ENCODE peak calls at places on chromosome 21, in four cellular contexts. W is HepG2, X is GM12878, G is H1. V is an unnamed sample.

GRCh38 chr21:33325222-33326067 is 675 bp downstream of the IFNAR1 start:
- DNase-seq in W (peak), G (no peak), X (no peak), V (peak)

GRCh38 chr21:17869115-17869514 is 50.0 kb upstream of the C21orf91 start:
- DNase-seq in W (no peak), X (no peak), G (no peak), V (no peak)

GRCh38 chr21:29376556-29376955 is 77.8 kb downstream of the BACH1 start:
- DNase-seq in W (peak), G (peak), X (no peak), V (peak)

GRCh38 chr21:25670726-25671125 is 31.7 kb downstream of the JAM2 start:
- DNase-seq in X (no peak), G (no peak), W (no peak), V (no peak)

GRCh38 chr21:17585875-17586450 is 26.7 kb downstream of the BTG3 start:
- DNase-seq in G (no peak), X (no peak), W (peak), V (peak)

GRCh38 chr21:25934771-25935224 is 200.0 kb downstream of the GABPA start:
- DNase-seq in W (peak), G (no peak), X (no peak), V (no peak)

GRCh38 chr21:36994501-36995189 is 11.9 kb upstream of the RIPPLY3 start:
- DNase-seq in X (no peak), W (no peak), G (no peak), V (no peak)

GRCh38 chr21:33901421-33902288 is 13.9 kb downstream of the ATP5PO start:
- DNase-seq in G (peak), W (peak), X (no peak), V (peak)

GRCh38 chr21:37474342-37474741 is 107.8 kb downstream of the DYRK1A start:
- DNase-seq in X (no peak), W (no peak), G (no peak), V (no peak)

GRCh38 chr21:45163413-45164123 is 89.2 kb downstream of the ADARB1 start:
- DNase-seq in W (no peak), G (no peak), X (no peak), V (no peak)

GRCh38 chr21:45162115-45162514 is 87.7 kb downstream of the ADARB1 start:
- DNase-seq in W (no peak), X (no peak), G (no peak), V (no peak)

GRCh38 chr21:45162809-45163208 is 88.4 kb downstream of the ADARB1 start:
- DNase-seq in X (no peak), G (no peak), W (no peak), V (no peak)

GRCh38 chr21:45158491-45159423 is 84.4 kb downstream of the ADARB1 start:
- DNase-seq in X (no peak), G (no peak), W (no peak), V (no peak)

DNA sequence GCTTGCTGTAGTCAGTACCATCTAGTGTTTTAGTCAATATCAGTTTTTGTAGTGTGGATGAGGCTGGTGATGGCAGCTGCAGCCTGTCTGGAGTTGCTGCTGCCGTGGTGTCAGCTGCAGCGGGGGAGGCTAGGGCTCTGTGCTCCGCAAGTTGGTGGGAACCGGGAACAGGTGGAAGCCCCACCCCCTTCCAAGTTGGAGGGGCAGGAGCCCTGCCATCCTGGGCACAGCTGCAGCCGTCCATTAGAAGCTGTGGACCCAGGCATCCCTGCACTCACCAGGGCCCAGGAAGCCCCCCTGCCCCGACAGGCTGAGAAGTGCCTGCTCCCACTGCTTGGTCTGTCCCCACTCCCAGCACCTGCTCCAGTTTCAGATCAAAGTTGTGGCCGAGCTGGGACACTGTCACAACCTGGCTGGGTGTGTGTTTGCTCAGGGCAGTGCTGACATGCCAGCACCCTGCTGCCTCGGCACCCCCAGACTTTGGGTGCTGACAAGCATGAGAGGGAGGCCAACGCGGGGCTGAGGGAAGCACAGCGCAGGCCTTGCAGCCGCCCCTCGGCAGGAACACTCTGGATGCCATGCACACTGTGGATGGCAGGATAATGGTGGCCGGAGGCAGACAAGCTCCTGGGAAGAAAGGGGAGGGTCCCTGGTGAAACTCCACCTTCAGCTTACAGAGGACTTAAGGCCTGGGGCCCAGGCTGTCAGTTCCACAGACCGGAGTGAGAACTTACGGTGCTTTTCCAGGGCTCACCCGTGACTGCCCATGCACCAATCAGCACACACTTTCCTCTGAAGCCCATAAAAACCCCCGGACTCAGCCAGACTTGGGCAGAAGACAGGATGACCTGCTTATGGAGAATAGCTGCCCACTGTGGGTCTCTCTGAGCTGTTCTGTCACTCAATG is 86.9 kb downstream of the ADARB1 start:
- DNase-seq in X (no peak), G (no peak), W (no peak), V (no peak)
- TF ChIP-seq ZNF274 in X (no peak), G (no peak), W (no peak), V (no peak)

GRCh38 chr21:42164064-42164789 is 54.7 kb upstream of the ABCG1 start:
- DNase-seq in G (peak), X (no peak), W (peak), V (peak)
- TF ChIP-seq YY1 in G (no peak), X (peak), W (no peak), V (no peak)

DNA sequence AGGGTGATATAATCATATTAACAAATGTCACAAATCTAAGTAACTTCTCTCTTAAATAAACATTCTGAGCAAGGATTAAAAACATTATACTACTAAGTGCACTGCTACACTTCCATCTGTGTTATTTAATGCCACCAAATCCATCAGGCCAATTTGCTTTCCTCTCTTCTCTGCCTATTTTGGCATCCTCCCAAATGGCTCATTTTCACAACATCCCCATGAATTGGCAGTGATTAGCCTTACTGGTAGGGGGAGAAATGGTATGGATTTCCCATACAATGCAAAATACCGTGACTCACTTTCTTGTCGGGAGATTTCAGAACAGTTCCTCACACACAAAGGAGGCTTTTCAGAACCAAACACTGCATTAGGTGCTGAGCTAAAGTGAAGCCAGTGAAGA is 195.7 kb downstream of the MIS18A start:
- DNase-seq in W (no peak), G (no peak), X (no peak), V (no peak)
- TF ChIP-seq SUZ12 in W (no peak), G (no peak), X (no peak), V (no peak)

GRCh38 chr21:45482899-45483821 is 59.1 kb downstream of the SLC19A1 start:
- DNase-seq in W (no peak), G (no peak), X (no peak), V (no peak)

GRCh38 chr21:45484318-45484717 is 57.9 kb downstream of the SLC19A1 start:
- DNase-seq in W (no peak), X (no peak), G (no peak), V (no peak)

GRCh38 chr21:45481566-45481965 is 60.7 kb downstream of the SLC19A1 start:
- DNase-seq in X (no peak), W (no peak), G (no peak), V (no peak)

GRCh38 chr21:45480701-45481500 is 61.3 kb downstream of the SLC19A1 start:
- DNase-seq in W (no peak), G (no peak), X (no peak), V (no peak)

GRCh38 chr21:45481977-45482898 is 60.0 kb downstream of the SLC19A1 start:
- DNase-seq in G (no peak), X (no peak), W (no peak), V (no peak)
- TF ChIP-seq ZNF274 in G (no peak), X (no peak), W (no peak), V (no peak)

GRCh38 chr21:15967661-15968060 is 237.9 kb downstream of the USP25 start:
- DNase-seq in G (peak), X (no peak), W (no peak), V (peak)

GRCh38 chr21:15968911-15969310 is 239.1 kb downstream of the USP25 start:
- DNase-seq in G (no peak), X (no peak), W (no peak), V (no peak)

GRCh38 chr21:15966651-15967050 is 236.9 kb downstream of the USP25 start:
- DNase-seq in W (no peak), X (no peak), G (no peak), V (no peak)

GRCh38 chr21:15966216-15966615 is 236.4 kb downstream of the USP25 start:
- DNase-seq in W (no peak), G (no peak), X (no peak), V (no peak)

GRCh38 chr21:15964181-15964855 is 234.5 kb downstream of the USP25 start:
- DNase-seq in W (no peak), G (no peak), X (no peak), V (no peak)
- TF ChIP-seq YY1 in W (no peak), G (no peak), X (no peak), V (no peak)

GRCh38 chr21:28226563-28226962 is 766.1 kb downstream of the LTN1 start:
- DNase-seq in W (no peak), G (no peak), X (no peak), V (no peak)
- TF ChIP-seq SUZ12 in W (no peak), G (no peak), X (no peak), V (no peak)